ENCODE peak calls at places on chromosomes 1 and 21, in eight cellular contexts. J, S, R, U, L, G, O and Q are unnamed samples.

GRCh38 chr21:36397606-36398005 is 12.4 kb downstream of the CHAF1B start:
- DNase-seq in O (no peak), G (no peak), S (no peak), J (no peak), L (no peak), U (no peak), R (no peak), Q (no peak)

GRCh38 chr21:45948576-45949141 is 32.9 kb upstream of the COL6A1 start:
- DNase-seq in O (no peak), L (no peak), J (no peak), G (no peak), R (no peak), S (no peak), U (no peak), Q (peak)

GRCh38 chr1:221241592-221241991 is 362.3 kb downstream of the HLX start:
- DNase-seq in R (peak), J (no peak), G (no peak), L (no peak), U (no peak), S (no peak), O (no peak), Q (no peak)

GRCh38 chr1:63575340-63575826 is 17.8 kb upstream of the PGM1 start:
- DNase-seq in G (no peak), O (no peak), L (no peak), R (peak), J (peak), U (no peak), S (no peak), Q (no peak)

GRCh38 chr1:235075121-235075954 is 53.3 kb downstream of the TOMM20 start:
- DNase-seq in J (peak), O (peak), R (peak), S (no peak), L (peak), G (peak), U (no peak), Q (peak)

GRCh38 chr1:198122693-198123092 is 34.1 kb upstream of the NEK7 start:
- DNase-seq in S (no peak), O (no peak), J (no peak), R (peak), G (no peak), L (no peak), U (no peak), Q (no peak)

GRCh38 chr1:3817138-3817740 is 20.9 kb upstream of the LRRC47 start:
- DNase-seq in U (no peak), L (no peak), R (no peak), G (no peak), O (no peak), S (no peak), J (no peak), Q (no peak)

GRCh38 chr1:204420039-204421004 is 8.7 kb upstream of the PPP1R15B start:
- DNase-seq in R (no peak), O (no peak), G (no peak), S (no peak), J (no peak), U (no peak), L (no peak), Q (no peak)

GRCh38 chr1:61163794-61164193 is 81.4 kb downstream of the NFIA start:
- DNase-seq in U (no peak), G (no peak), O (no peak), R (no peak), S (no peak), J (no peak), L (no peak), Q (no peak)

GRCh38 chr1:201443747-201444146 is 22.2 kb upstream of the TNNI1 start:
- DNase-seq in G (no peak), O (no peak), J (no peak), U (no peak), L (no peak), R (no peak), S (no peak), Q (no peak)

GRCh38 chr1:232486006-232486405 is 143.9 kb downstream of the SIPA1L2 start:
- DNase-seq in G (no peak), R (no peak), L (no peak), O (no peak), S (no peak), J (no peak), U (no peak), Q (no peak)

GRCh38 chr1:49199564-49199963 is 422.9 kb upstream of the BEND5 start:
- DNase-seq in J (no peak), G (no peak), R (no peak), S (no peak), O (no peak), U (no peak), L (no peak), Q (no peak)

GRCh38 chr1:186617860-186618780 is 62.1 kb downstream of the PTGS2 start:
- DNase-seq in R (peak), O (no peak), L (peak), U (no peak), J (peak), S (peak), G (peak), Q (no peak)

GRCh38 chr1:89274431-89274857 is 1.8 kb upstream of the GBP5 start:
- DNase-seq in O (peak), J (peak), G (no peak), R (peak), U (no peak), S (peak), L (no peak), Q (no peak)

GRCh38 chr1:152752225-152752624 is 5.6 kb upstream of the KPRP start:
- DNase-seq in G (no peak), L (no peak), U (no peak), S (no peak), J (peak), R (peak), O (peak), Q (no peak)

GRCh38 chr1:198155253-198155652 is 1.5 kb upstream of the NEK7 start:
- DNase-seq in U (no peak), R (peak), L (no peak), G (no peak), S (no peak), O (no peak), J (no peak), Q (no peak)

GRCh38 chr1:119477710-119478109 is 29.3 kb upstream of the HSD3B1 start:
- DNase-seq in G (no peak), U (no peak), S (no peak), L (no peak), O (no peak), J (no peak), R (no peak), Q (no peak)

GRCh38 chr1:245856944-245857531 is 650.0 kb downstream of the SMYD3 start:
- DNase-seq in O (no peak), U (no peak), G (no peak), J (no peak), R (peak), S (no peak), L (no peak), Q (peak)

GRCh38 chr1:3064901-3065300 is 4.1 kb upstream of the PRDM16 start:
- DNase-seq in J (no peak), O (no peak), S (no peak), U (no peak), R (no peak), G (peak), L (no peak), Q (no peak)

GRCh38 chr1:35449334-35450008 is 107.7 kb downstream of the KIAA0319L start:
- DNase-seq in U (no peak), J (peak), R (peak), S (no peak), L (no peak), G (no peak), O (peak), Q (no peak)

GRCh38 chr1:200323856-200324400 is 85.9 kb downstream of the ZNF281 start:
- DNase-seq in L (no peak), O (no peak), R (peak), U (no peak), J (no peak), S (no peak), G (no peak), Q (no peak)

GRCh38 chr1:55826413-55827080 is 611.4 kb upstream of the USP24 start:
- DNase-seq in L (no peak), U (no peak), R (no peak), S (no peak), J (peak), O (no peak), G (no peak), Q (no peak)

GRCh38 chr21:32940079-32941014 is 85.4 kb upstream of the OLIG2 start:
- DNase-seq in L (peak), O (no peak), G (no peak), J (no peak), S (peak), U (peak), R (peak), Q (peak)

GRCh38 chr21:44615881-44616590 is 4.2 kb downstream of the KRTAP10-8 start:
- DNase-seq in U (no peak), R (no peak), O (no peak), L (no peak), J (no peak), S (no peak), G (no peak), Q (no peak)